ENCODE peak calls at places on chromosomes 1 and 21, in eight cellular contexts. Q is T-cell, F is A549, R is Ammon's horn, V is prostate gland, O is activated gamma-delta T cell treated with Interleukin-2 at 50 U/mL for 16 hours, P is HTR-8/SVneo, A is hepatic stellate cell. L is an unnamed sample.
A peak's percentile ranks its signal among the peaks of the same experiment; 100 is the strongest.

GRCh38 chr1:230334447-230334837 is 91.7 kb downstream of the PGBD5 start:
- DNase-seq in Q (no peak), F (no peak), R (no peak), V (no peak), O (no peak), P (no peak), A (no peak), L (no peak)

GRCh38 chr1:170670751-170671628 is 7.1 kb downstream of the PRRX1 start:
- DNase-seq in Q (no peak), F (no peak), R (peak; percentile 36), V (no peak), O (no peak), P (no peak), A (peak; percentile 43), L (peak; percentile 32)

GRCh38 chr1:212124891-212125582 is 89.5 kb downstream of the DTL start:
- DNase-seq in Q (no peak), F (no peak), R (no peak), V (no peak), O (peak; percentile 16), P (no peak), A (no peak), L (no peak)

GRCh38 chr1:13813398-13814012 is 113.5 kb downstream of the PRDM2 start:
- DNase-seq in Q (peak; percentile 41), F (no peak), R (peak; percentile 20), V (no peak), O (peak; percentile 45), P (no peak), A (peak; percentile 38), L (peak; percentile 40)

GRCh38 chr21:45155910-45156309 is 81.5 kb downstream of the ADARB1 start:
- DNase-seq in Q (no peak), F (no peak), R (no peak), V (no peak), O (no peak), P (no peak), A (no peak), L (no peak)

GRCh38 chr1:39866767-39867166 is 16.5 kb downstream of the TRIT1 start:
- DNase-seq in Q (no peak), F (no peak), R (no peak), V (no peak), O (no peak), P (no peak), A (peak; percentile 42), L (no peak)

GRCh38 chr1:232011961-232012360 is 385.4 kb downstream of the DISC1 start:
- DNase-seq in Q (no peak), F (no peak), R (no peak), V (no peak), O (no peak), P (no peak), A (no peak), L (no peak)

GRCh38 chr21:20265704-20266368 is 732.4 kb upstream of the NCAM2 start:
- DNase-seq in Q (no peak), F (no peak), R (no peak), V (no peak), O (no peak), P (no peak), A (no peak), L (no peak)

GRCh38 chr21:41716756-41717155 is 50.1 kb downstream of the RIPK4 start:
- DNase-seq in Q (no peak), F (no peak), R (no peak), V (no peak), O (no peak), P (no peak), A (no peak), L (no peak)

GRCh38 chr1:15020943-15021745 is 132.4 kb upstream of the TMEM51 start:
- DNase-seq in Q (no peak), F (no peak), R (no peak), V (no peak), O (no peak), P (no peak), A (no peak), L (no peak)

GRCh38 chr1:223683586-223684487 is 18.3 kb upstream of the CAPN8 start:
- DNase-seq in Q (peak; percentile 55), F (no peak), R (peak; percentile 68), V (peak; percentile 67), O (peak; percentile 52), P (peak; percentile 69), A (no peak), L (peak; percentile 52)

GRCh38 chr1:196361112-196361714 is 247.0 kb downstream of the KCNT2 start:
- DNase-seq in Q (no peak), F (no peak), R (no peak), V (no peak), O (no peak), P (no peak), A (no peak), L (no peak)

GRCh38 chr1:110200190-110200589 is 9.9 kb upstream of the KCNC4 start:
- DNase-seq in Q (no peak), F (no peak), R (no peak), V (no peak), O (no peak), P (no peak), A (no peak), L (no peak)

GRCh38 chr1:169138866-169139670 is 32.6 kb downstream of the ATP1B1 start:
- DNase-seq in Q (no peak), F (no peak), R (no peak), V (no peak), O (no peak), P (no peak), A (no peak), L (no peak)

GRCh38 chr1:160007577-160008200 is 24.1 kb downstream of the PIGM start:
- DNase-seq in Q (no peak), F (peak; percentile 29), R (peak; percentile 61), V (no peak), O (no peak), P (no peak), A (no peak), L (peak; percentile 64)

GRCh38 chr1:42927920-42928505 is 30.7 kb downstream of the SLC2A1 start:
- DNase-seq in Q (no peak), F (no peak), R (no peak), V (peak; percentile 47), O (no peak), P (no peak), A (no peak), L (no peak)

GRCh38 chr1:206471415-206471801 is 1.1 kb downstream of the IKBKE start:
- DNase-seq in Q (no peak), F (no peak), R (no peak), V (no peak), O (no peak), P (no peak), A (no peak), L (no peak)

GRCh38 chr21:26844258-26845065 is 747 bp downstream of the ADAMTS1 start:
- DNase-seq in Q (no peak), F (no peak), R (peak; percentile 81), V (peak; percentile 26), O (no peak), P (peak; percentile 10), A (peak; percentile 27), L (peak; percentile 43)

GRCh38 chr21:46295177-46295711 is 9.1 kb downstream of the YBEY start:
- DNase-seq in Q (no peak), F (no peak), R (no peak), V (no peak), O (no peak), P (no peak), A (no peak), L (no peak)

GRCh38 chr1:235327559-235328270 is at the start of gene ARID4B:
- DNase-seq in Q (no peak), F (peak; percentile 31), R (no peak), V (peak; percentile 4), O (no peak), P (no peak), A (peak; percentile 41), L (no peak)

GRCh38 chr1:94646151-94646643 is 104.6 kb upstream of the F3 start:
- DNase-seq in Q (no peak), F (no peak), R (no peak), V (no peak), O (no peak), P (peak; percentile 56), A (no peak), L (no peak)

GRCh38 chr1:47468759-47469404 is 31.0 kb downstream of the FOXD2 start:
- DNase-seq in Q (no peak), F (no peak), R (no peak), V (no peak), O (no peak), P (no peak), A (no peak), L (no peak)

GRCh38 chr1:42998381-42998780 is 39.7 kb upstream of the SLC2A1 start:
- DNase-seq in Q (no peak), F (no peak), R (no peak), V (no peak), O (no peak), P (no peak), A (no peak), L (no peak)

GRCh38 chr1:245894843-245895242 is 612.2 kb downstream of the SMYD3 start:
- DNase-seq in Q (no peak), F (no peak), R (peak; percentile 20), V (no peak), O (no peak), P (no peak), A (no peak), L (no peak)

GRCh38 chr1:244160455-244161020 is 109.5 kb downstream of the ZBTB18 start:
- DNase-seq in Q (no peak), F (no peak), R (no peak), V (no peak), O (no peak), P (no peak), A (no peak), L (no peak)

GRCh38 chr1:193237381-193237978 is 51.1 kb upstream of the B3GALT2 start:
- DNase-seq in Q (no peak), F (no peak), R (no peak), V (no peak), O (no peak), P (no peak), A (no peak), L (no peak)

GRCh38 chr1:53340660-53341520 is 13.0 kb upstream of the LRP8 start:
- DNase-seq in Q (no peak), F (no peak), R (no peak), V (no peak), O (no peak), P (no peak), A (no peak), L (no peak)

GRCh38 chr1:226609836-226610455 is 61.4 kb downstream of the STUM start:
- DNase-seq in Q (no peak), F (no peak), R (no peak), V (no peak), O (no peak), P (no peak), A (no peak), L (peak; percentile 37)

GRCh38 chr1:212237651-212238050 is 47.6 kb upstream of the PPP2R5A start:
- DNase-seq in Q (no peak), F (peak; percentile 44), R (no peak), V (no peak), O (no peak), P (no peak), A (no peak), L (no peak)

GRCh38 chr1:22428672-22429071 is 23.0 kb upstream of the ZBTB40 start:
- DNase-seq in Q (no peak), F (peak; percentile 72), R (no peak), V (no peak), O (no peak), P (peak; percentile 57), A (peak; percentile 39), L (peak; percentile 82)

GRCh38 chr1:116356067-116356466 is 17.0 kb upstream of the ATP1A1 start:
- DNase-seq in Q (no peak), F (no peak), R (no peak), V (no peak), O (no peak), P (no peak), A (no peak), L (no peak)

GRCh38 chr1:214976665-214977064 is 105.9 kb upstream of the KCNK2 start:
- DNase-seq in Q (no peak), F (no peak), R (no peak), V (no peak), O (no peak), P (no peak), A (no peak), L (no peak)

GRCh38 chr1:75811211-75811981 is 14.7 kb downstream of the MSH4 start:
- DNase-seq in Q (no peak), F (no peak), R (no peak), V (no peak), O (no peak), P (no peak), A (peak; percentile 50), L (no peak)

L was measured in RPMI8226.